ENCODE peak calls at places on chromosomes 1 and 21, in eight cellular contexts. One of them, this sample, is unnamed.

GRCh38 chr21:16460936-16461335 is 731.2 kb downstream of the USP25 start:
- DNase-seq in kidney: no peak
- DNase-seq in astrocyte of the cerebellum: no peak
- DNase-seq in cardiac muscle cell: no peak
- DNase-seq in CD8-positive, alpha-beta T cell: no peak
- DNase-seq in cardiac fibroblast: no peak
- DNase-seq in thoracic aorta: no peak
- DNase-seq in brain microvascular endothelial cell: no peak
- DNase-seq in this sample: no peak

GRCh38 chr1:223248787-223249175 is 105.7 kb upstream of the TLR5 start:
- DNase-seq in kidney: no peak
- DNase-seq in astrocyte of the cerebellum: no peak
- DNase-seq in cardiac muscle cell: no peak
- DNase-seq in CD8-positive, alpha-beta T cell: no peak
- DNase-seq in cardiac fibroblast: no peak
- DNase-seq in thoracic aorta: no peak
- DNase-seq in brain microvascular endothelial cell: no peak
- DNase-seq in this sample: no peak

GRCh38 chr1:23923592-23924495 is 10.7 kb upstream of the CNR2 start:
- DNase-seq in kidney: no peak
- DNase-seq in astrocyte of the cerebellum: no peak
- DNase-seq in cardiac muscle cell: no peak
- DNase-seq in CD8-positive, alpha-beta T cell: no peak
- DNase-seq in cardiac fibroblast: no peak
- DNase-seq in thoracic aorta: no peak
- DNase-seq in brain microvascular endothelial cell: no peak
- DNase-seq in this sample: no peak

GRCh38 chr1:88961647-88962275 is 30.7 kb downstream of the KYAT3 start:
- DNase-seq in kidney: no peak
- DNase-seq in astrocyte of the cerebellum: no peak
- DNase-seq in cardiac muscle cell: no peak
- DNase-seq in CD8-positive, alpha-beta T cell: no peak
- DNase-seq in cardiac fibroblast: no peak
- DNase-seq in thoracic aorta: no peak
- DNase-seq in brain microvascular endothelial cell: no peak
- DNase-seq in this sample: no peak

GRCh38 chr1:46062651-46063319 is 69.6 kb downstream of the PIK3R3 start:
- DNase-seq in kidney: no peak
- DNase-seq in astrocyte of the cerebellum: no peak
- DNase-seq in cardiac muscle cell: no peak
- DNase-seq in CD8-positive, alpha-beta T cell: peak; percentile 3
- DNase-seq in cardiac fibroblast: peak; percentile 11
- DNase-seq in thoracic aorta: no peak
- DNase-seq in brain microvascular endothelial cell: no peak
- DNase-seq in this sample: no peak

GRCh38 chr1:84524590-84524989 is 18.2 kb upstream of the GNG5 start:
- DNase-seq in kidney: no peak
- DNase-seq in astrocyte of the cerebellum: no peak
- DNase-seq in cardiac muscle cell: no peak
- DNase-seq in CD8-positive, alpha-beta T cell: no peak
- DNase-seq in cardiac fibroblast: no peak
- DNase-seq in thoracic aorta: no peak
- DNase-seq in brain microvascular endothelial cell: no peak
- DNase-seq in this sample: no peak

GRCh38 chr1:101122452-101123166 is 97.0 kb upstream of the DPH5 start:
- DNase-seq in kidney: no peak
- DNase-seq in astrocyte of the cerebellum: no peak
- DNase-seq in cardiac muscle cell: no peak
- DNase-seq in CD8-positive, alpha-beta T cell: no peak
- DNase-seq in cardiac fibroblast: no peak
- DNase-seq in thoracic aorta: no peak
- DNase-seq in brain microvascular endothelial cell: no peak
- DNase-seq in this sample: no peak

GRCh38 chr21:44330698-44331097 is 8.5 kb downstream of the CFAP410 start:
- DNase-seq in kidney: no peak
- DNase-seq in astrocyte of the cerebellum: no peak
- DNase-seq in cardiac muscle cell: no peak
- DNase-seq in CD8-positive, alpha-beta T cell: no peak
- DNase-seq in cardiac fibroblast: no peak
- DNase-seq in thoracic aorta: no peak
- DNase-seq in brain microvascular endothelial cell: no peak
- DNase-seq in this sample: no peak

GRCh38 chr1:246579818-246580217 is 13.6 kb downstream of the CNST start:
- DNase-seq in kidney: no peak
- DNase-seq in astrocyte of the cerebellum: no peak
- DNase-seq in cardiac muscle cell: no peak
- DNase-seq in CD8-positive, alpha-beta T cell: no peak
- DNase-seq in cardiac fibroblast: no peak
- DNase-seq in thoracic aorta: no peak
- DNase-seq in brain microvascular endothelial cell: no peak
- DNase-seq in this sample: no peak
- H3K4me3 ChIP-seq in kidney: no peak overlapping the region
- H3K4me3 ChIP-seq in astrocyte of the cerebellum: no peak overlapping the region
- H3K4me3 ChIP-seq in cardiac muscle cell: no peak overlapping the region
- H3K4me3 ChIP-seq in CD8-positive, alpha-beta T cell: no peak overlapping the region
- H3K4me3 ChIP-seq in cardiac fibroblast: no peak overlapping the region
- H3K4me3 ChIP-seq in thoracic aorta: no peak overlapping the region
- H3K4me3 ChIP-seq in brain microvascular endothelial cell: no peak overlapping the region
- H3K4me3 ChIP-seq in this sample: no peak overlapping the region

GRCh38 chr1:4482526-4482925 is 171.9 kb upstream of the AJAP1 start:
- DNase-seq in kidney: no peak
- DNase-seq in astrocyte of the cerebellum: no peak
- DNase-seq in cardiac muscle cell: no peak
- DNase-seq in CD8-positive, alpha-beta T cell: no peak
- DNase-seq in cardiac fibroblast: no peak
- DNase-seq in thoracic aorta: no peak
- DNase-seq in brain microvascular endothelial cell: no peak
- DNase-seq in this sample: no peak
- TF ChIP-seq CTCF in kidney: no peak
- TF ChIP-seq CTCF in astrocyte of the cerebellum: no peak
- TF ChIP-seq CTCF in cardiac muscle cell: no peak
- TF ChIP-seq CTCF in CD8-positive, alpha-beta T cell: no peak
- TF ChIP-seq CTCF in cardiac fibroblast: no peak
- TF ChIP-seq CTCF in thoracic aorta: no peak
- TF ChIP-seq CTCF in brain microvascular endothelial cell: no peak
- TF ChIP-seq CTCF in this sample: no peak

GRCh38 chr1:231418101-231418740 is 3.9 kb downstream of the EGLN1 start:
- DNase-seq in kidney: no peak
- DNase-seq in astrocyte of the cerebellum: no peak
- DNase-seq in cardiac muscle cell: no peak
- DNase-seq in CD8-positive, alpha-beta T cell: no peak
- DNase-seq in cardiac fibroblast: no peak
- DNase-seq in thoracic aorta: no peak
- DNase-seq in brain microvascular endothelial cell: no peak
- DNase-seq in this sample: no peak
- H3K4me3 ChIP-seq in kidney: peak overlapping the region; percentile 73
- H3K4me3 ChIP-seq in astrocyte of the cerebellum: peak overlapping the region; percentile 81
- H3K4me3 ChIP-seq in cardiac muscle cell: peak overlapping the region; percentile 95
- H3K4me3 ChIP-seq in CD8-positive, alpha-beta T cell: peak overlapping the region; percentile 6
- H3K4me3 ChIP-seq in cardiac fibroblast: peak overlapping the region; percentile 80
- H3K4me3 ChIP-seq in thoracic aorta: peak overlapping the region; percentile 87
- H3K4me3 ChIP-seq in brain microvascular endothelial cell: peak overlapping the region; percentile 83
- H3K4me3 ChIP-seq in this sample: peak overlapping the region; percentile 77

GRCh38 chr1:214085325-214085724 is 97.6 kb downstream of the PROX1 start:
- DNase-seq in kidney: no peak
- DNase-seq in astrocyte of the cerebellum: no peak
- DNase-seq in cardiac muscle cell: no peak
- DNase-seq in CD8-positive, alpha-beta T cell: no peak
- DNase-seq in cardiac fibroblast: no peak
- DNase-seq in thoracic aorta: no peak
- DNase-seq in brain microvascular endothelial cell: no peak
- DNase-seq in this sample: no peak

DNA sequence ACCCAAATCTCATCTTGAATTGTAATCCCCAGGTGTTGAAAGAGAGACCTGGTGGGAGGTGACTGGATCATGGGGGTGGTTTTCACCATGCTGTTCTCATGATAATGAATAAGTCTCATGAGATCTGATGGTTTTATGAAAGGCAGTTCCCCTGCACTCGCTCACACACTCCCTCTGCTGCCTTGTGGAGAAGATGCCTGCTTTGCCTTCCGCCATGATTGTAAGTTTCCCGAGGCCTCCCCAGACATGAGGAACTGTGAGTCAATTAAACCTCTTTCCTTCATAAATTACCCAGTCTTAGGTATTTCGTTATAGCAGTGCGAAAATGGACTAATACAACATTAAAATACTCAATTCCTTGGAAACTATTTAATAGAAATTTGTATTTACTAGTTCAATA is 99.2 kb downstream of the PROX1 start:
- DNase-seq in kidney: no peak
- DNase-seq in astrocyte of the cerebellum: no peak
- DNase-seq in cardiac muscle cell: no peak
- DNase-seq in CD8-positive, alpha-beta T cell: no peak
- DNase-seq in cardiac fibroblast: no peak
- DNase-seq in thoracic aorta: no peak
- DNase-seq in brain microvascular endothelial cell: no peak
- DNase-seq in this sample: no peak
- TF ChIP-seq CTCF in kidney: no peak
- TF ChIP-seq CTCF in astrocyte of the cerebellum: no peak
- TF ChIP-seq CTCF in cardiac muscle cell: no peak
- TF ChIP-seq CTCF in CD8-positive, alpha-beta T cell: no peak
- TF ChIP-seq CTCF in cardiac fibroblast: no peak
- TF ChIP-seq CTCF in thoracic aorta: no peak
- TF ChIP-seq CTCF in brain microvascular endothelial cell: peak; percentile 13
- TF ChIP-seq CTCF in this sample: no peak

GRCh38 chr1:54052470-54052933 is 502 bp downstream of the TMEM59 start:
- DNase-seq in kidney: peak; percentile 74
- DNase-seq in astrocyte of the cerebellum: no peak
- DNase-seq in cardiac muscle cell: peak; percentile 55
- DNase-seq in CD8-positive, alpha-beta T cell: peak; percentile 4
- DNase-seq in cardiac fibroblast: no peak
- DNase-seq in thoracic aorta: no peak
- DNase-seq in brain microvascular endothelial cell: peak; percentile 74
- DNase-seq in this sample: no peak

GRCh38 chr1:54052934-54053744 is at the start of the genes TCEANC2 and TMEM59:
- DNase-seq in kidney: peak; percentile 99
- DNase-seq in astrocyte of the cerebellum: peak; percentile 98
- DNase-seq in cardiac muscle cell: peak; percentile 97
- DNase-seq in CD8-positive, alpha-beta T cell: peak; percentile 96
- DNase-seq in cardiac fibroblast: peak; percentile 99
- DNase-seq in thoracic aorta: peak; percentile 95
- DNase-seq in brain microvascular endothelial cell: peak; percentile 99
- DNase-seq in this sample: peak; percentile 91

GRCh38 chr1:54051936-54052469 is 1.0 kb downstream of the TMEM59 start:
- DNase-seq in kidney: no peak
- DNase-seq in astrocyte of the cerebellum: peak; percentile 19
- DNase-seq in cardiac muscle cell: no peak
- DNase-seq in CD8-positive, alpha-beta T cell: no peak
- DNase-seq in cardiac fibroblast: peak; percentile 67
- DNase-seq in thoracic aorta: no peak
- DNase-seq in brain microvascular endothelial cell: no peak
- DNase-seq in this sample: peak; percentile 33

GRCh38 chr1:54053745-54054437 is 483 bp downstream of the TCEANC2 start:
- DNase-seq in kidney: no peak
- DNase-seq in astrocyte of the cerebellum: no peak
- DNase-seq in cardiac muscle cell: no peak
- DNase-seq in CD8-positive, alpha-beta T cell: no peak
- DNase-seq in cardiac fibroblast: peak; percentile 36
- DNase-seq in thoracic aorta: no peak
- DNase-seq in brain microvascular endothelial cell: no peak
- DNase-seq in this sample: no peak

GRCh38 chr1:54054438-54054749 is 986 bp downstream of the TCEANC2 start:
- DNase-seq in kidney: no peak
- DNase-seq in astrocyte of the cerebellum: no peak
- DNase-seq in cardiac muscle cell: no peak
- DNase-seq in CD8-positive, alpha-beta T cell: no peak
- DNase-seq in cardiac fibroblast: no peak
- DNase-seq in thoracic aorta: no peak
- DNase-seq in brain microvascular endothelial cell: no peak
- DNase-seq in this sample: no peak
- H3K4me3 ChIP-seq in kidney: peak overlapping the region; percentile 95
- H3K4me3 ChIP-seq in astrocyte of the cerebellum: peak overlapping the region; percentile 67
- H3K4me3 ChIP-seq in cardiac muscle cell: peak overlapping the region; percentile 81
- H3K4me3 ChIP-seq in CD8-positive, alpha-beta T cell: peak overlapping the region; percentile 87
- H3K4me3 ChIP-seq in cardiac fibroblast: peak overlapping the region; percentile 71
- H3K4me3 ChIP-seq in thoracic aorta: peak overlapping the region; percentile 85
- H3K4me3 ChIP-seq in brain microvascular endothelial cell: peak overlapping the region; percentile 97
- H3K4me3 ChIP-seq in this sample: peak overlapping the region; percentile 92

GRCh38 chr21:34088752-34089151 is 15.4 kb downstream of the MRPS6 start:
- DNase-seq in kidney: no peak
- DNase-seq in astrocyte of the cerebellum: no peak
- DNase-seq in cardiac muscle cell: no peak
- DNase-seq in CD8-positive, alpha-beta T cell: no peak
- DNase-seq in cardiac fibroblast: no peak
- DNase-seq in thoracic aorta: no peak
- DNase-seq in brain microvascular endothelial cell: no peak
- DNase-seq in this sample: no peak

GRCh38 chr21:34093083-34093482 is 19.7 kb downstream of the MRPS6 start:
- DNase-seq in kidney: no peak
- DNase-seq in astrocyte of the cerebellum: no peak
- DNase-seq in cardiac muscle cell: no peak
- DNase-seq in CD8-positive, alpha-beta T cell: no peak
- DNase-seq in cardiac fibroblast: no peak
- DNase-seq in thoracic aorta: no peak
- DNase-seq in brain microvascular endothelial cell: no peak
- DNase-seq in this sample: no peak

GRCh38 chr21:34092241-34092921 is 19.0 kb downstream of the MRPS6 start:
- DNase-seq in kidney: no peak
- DNase-seq in astrocyte of the cerebellum: no peak
- DNase-seq in cardiac muscle cell: peak; percentile 9
- DNase-seq in CD8-positive, alpha-beta T cell: no peak
- DNase-seq in cardiac fibroblast: no peak
- DNase-seq in thoracic aorta: no peak
- DNase-seq in brain microvascular endothelial cell: no peak
- DNase-seq in this sample: no peak

GRCh38 chr21:34091032-34091431 is 17.7 kb downstream of the MRPS6 start:
- DNase-seq in kidney: no peak
- DNase-seq in astrocyte of the cerebellum: no peak
- DNase-seq in cardiac muscle cell: no peak
- DNase-seq in CD8-positive, alpha-beta T cell: no peak
- DNase-seq in cardiac fibroblast: no peak
- DNase-seq in thoracic aorta: no peak
- DNase-seq in brain microvascular endothelial cell: no peak
- DNase-seq in this sample: no peak

GRCh38 chr21:34091607-34092006 is 18.2 kb downstream of the MRPS6 start:
- DNase-seq in kidney: no peak
- DNase-seq in astrocyte of the cerebellum: no peak
- DNase-seq in cardiac muscle cell: no peak
- DNase-seq in CD8-positive, alpha-beta T cell: no peak
- DNase-seq in cardiac fibroblast: peak; percentile 22
- DNase-seq in thoracic aorta: no peak
- DNase-seq in brain microvascular endothelial cell: no peak
- DNase-seq in this sample: no peak
- TF ChIP-seq CTCF in kidney: peak; percentile 3
- TF ChIP-seq CTCF in astrocyte of the cerebellum: peak; percentile 57
- TF ChIP-seq CTCF in cardiac muscle cell: peak; percentile 45
- TF ChIP-seq CTCF in CD8-positive, alpha-beta T cell: peak; percentile 47
- TF ChIP-seq CTCF in cardiac fibroblast: peak; percentile 47
- TF ChIP-seq CTCF in thoracic aorta: peak; percentile 30
- TF ChIP-seq CTCF in brain microvascular endothelial cell: peak; percentile 52
- TF ChIP-seq CTCF in this sample: peak; percentile 52

GRCh38 chr1:229015791-229016190 is 255.1 kb upstream of the RAB4A start:
- DNase-seq in kidney: no peak
- DNase-seq in astrocyte of the cerebellum: no peak
- DNase-seq in cardiac muscle cell: no peak
- DNase-seq in CD8-positive, alpha-beta T cell: no peak
- DNase-seq in cardiac fibroblast: no peak
- DNase-seq in thoracic aorta: no peak
- DNase-seq in brain microvascular endothelial cell: no peak
- DNase-seq in this sample: no peak
- H3K4me3 ChIP-seq in kidney: no peak overlapping the region
- H3K4me3 ChIP-seq in astrocyte of the cerebellum: no peak overlapping the region
- H3K4me3 ChIP-seq in cardiac muscle cell: no peak overlapping the region
- H3K4me3 ChIP-seq in CD8-positive, alpha-beta T cell: no peak overlapping the region
- H3K4me3 ChIP-seq in cardiac fibroblast: no peak overlapping the region
- H3K4me3 ChIP-seq in thoracic aorta: no peak overlapping the region
- H3K4me3 ChIP-seq in brain microvascular endothelial cell: no peak overlapping the region
- H3K4me3 ChIP-seq in this sample: no peak overlapping the region